ENCODE peak calls at places on chromosome 10, in nine cellular contexts. P, D, X, H, I, S, A, Q and Y are unnamed samples.

GRCh38 chr10:125473138-125473793 is 209.7 kb downstream of the TEX36 start:
- DNase-seq in I (no peak), A (no peak), H (no peak), D (no peak), S (no peak), X (peak), P (no peak), Q (no peak), Y (no peak)

GRCh38 chr10:108544500-108545120 is 1378.7 kb downstream of the XPNPEP1 start:
- DNase-seq in Q (peak), A (peak), P (peak), I (peak), S (no peak), H (peak), X (peak), D (peak), Y (peak)

GRCh38 chr10:24351883-24352778 is 143.2 kb downstream of the KIAA1217 start:
- DNase-seq in Q (no peak), X (no peak), S (no peak), P (no peak), I (no peak), D (no peak), A (no peak), H (no peak), Y (no peak)

GRCh38 chr10:71006497-71006896 is 118.1 kb upstream of the PCBD1 start:
- DNase-seq in I (no peak), S (no peak), P (no peak), D (no peak), Q (no peak), X (no peak), A (no peak), H (no peak), Y (no peak)

GRCh38 chr10:93599335-93599734 is 1.7 kb downstream of the RBP4 start:
- DNase-seq in A (no peak), H (no peak), S (no peak), I (no peak), P (no peak), D (no peak), X (no peak), Q (no peak), Y (no peak)

GRCh38 chr10:28327494-28327886 is 24.6 kb upstream of the MPP7 start:
- DNase-seq in P (peak), I (peak), Q (no peak), D (peak), A (no peak), S (no peak), H (no peak), X (no peak), Y (no peak)

GRCh38 chr10:35448687-35449662 is 112.7 kb downstream of the CCNY start:
- DNase-seq in A (no peak), S (no peak), I (peak), D (peak), P (peak), H (no peak), Q (no peak), X (no peak), Y (no peak)

GRCh38 chr10:35822316-35822715 is 180.2 kb upstream of the FZD8 start:
- DNase-seq in S (no peak), H (peak), P (peak), A (peak), Q (peak), X (no peak), I (peak), D (peak), Y (no peak)

GRCh38 chr10:77949167-77949566 is 22.6 kb upstream of the DLG5 start:
- DNase-seq in A (no peak), Q (no peak), D (peak), P (peak), I (peak), S (no peak), X (no peak), H (peak), Y (no peak)

GRCh38 chr10:75243426-75243825 is 7.7 kb upstream of the COMTD1 start:
- DNase-seq in P (no peak), D (no peak), H (no peak), X (no peak), Q (no peak), S (no peak), I (no peak), A (peak), Y (no peak)

GRCh38 chr10:9800011-9800410 is 1217.7 kb upstream of the CELF2 start:
- DNase-seq in Q (no peak), A (no peak), H (no peak), I (no peak), X (no peak), D (no peak), S (no peak), P (no peak), Y (no peak)

GRCh38 chr10:72085864-72086465 is 2.4 kb downstream of the SPOCK2 start:
- DNase-seq in P (no peak), I (no peak), A (no peak), H (no peak), Q (no peak), X (no peak), S (no peak), D (no peak), Y (peak)

GRCh38 chr10:44974082-44974627 is 4.5 kb downstream of the DEPP1 start:
- DNase-seq in I (no peak), P (no peak), Q (no peak), X (no peak), H (no peak), D (no peak), A (peak), S (no peak), Y (no peak)

GRCh38 chr10:83954193-83954794 is 185.0 kb upstream of the GHITM start:
- DNase-seq in X (no peak), Q (no peak), A (no peak), D (no peak), H (no peak), P (no peak), I (no peak), S (no peak), Y (no peak)

GRCh38 chr10:5746197-5746596 is 61.6 kb downstream of the TASOR2 start:
- DNase-seq in Q (no peak), P (no peak), I (no peak), D (no peak), H (no peak), S (no peak), X (no peak), A (no peak), Y (no peak)

GRCh38 chr10:63105811-63106755 is 27.0 kb upstream of the NRBF2 start:
- DNase-seq in D (peak), A (peak), H (no peak), P (peak), I (peak), X (no peak), S (no peak), Q (no peak), Y (no peak)

GRCh38 chr10:78605800-78606350 is 462.9 kb upstream of the ZMIZ1 start:
- DNase-seq in X (no peak), Q (no peak), S (no peak), A (no peak), I (peak), H (no peak), P (no peak), D (no peak), Y (no peak)

GRCh38 chr10:120477006-120477722 is 20.1 kb downstream of the PLPP4 start:
- DNase-seq in S (no peak), D (peak), P (no peak), A (no peak), H (peak), X (no peak), Q (peak), I (no peak), Y (no peak)

GRCh38 chr10:78412605-78413004 is 378.9 kb downstream of the RPS24 start:
- DNase-seq in P (no peak), I (no peak), S (no peak), A (no peak), H (no peak), D (no peak), Q (no peak), X (no peak), Y (no peak)

GRCh38 chr10:91879514-91880170 is 29.6 kb downstream of the FGFBP3 start:
- DNase-seq in P (no peak), Q (no peak), H (no peak), X (no peak), S (no peak), I (no peak), A (no peak), D (no peak), Y (no peak)

GRCh38 chr10:110141185-110141584 is 66.2 kb upstream of the MXI1 start:
- DNase-seq in P (no peak), S (no peak), A (no peak), D (peak), X (no peak), Q (no peak), I (peak), H (no peak), Y (no peak)

DNA sequence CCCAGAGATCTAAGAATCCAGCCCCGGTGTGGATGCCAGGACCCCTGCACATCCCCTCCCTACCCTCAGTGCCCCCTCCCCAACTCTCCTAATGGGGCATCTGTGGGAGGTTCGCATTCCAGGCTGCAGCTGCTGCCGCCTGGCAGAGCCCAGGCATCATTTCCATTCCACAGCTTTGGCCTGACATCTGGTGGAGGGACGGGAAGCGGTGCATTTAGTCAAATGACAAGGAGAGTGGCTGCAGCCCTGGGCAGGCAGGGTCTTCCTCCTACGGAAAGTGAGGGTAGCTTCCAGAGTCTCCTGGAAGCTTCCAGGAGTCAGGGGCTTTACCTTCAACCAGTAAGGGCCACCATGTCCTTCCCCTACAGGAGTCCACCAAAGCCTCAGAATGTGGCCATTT is 30.8 kb downstream of the PRLHR start:
- DNase-seq in X (peak), I (peak), A (no peak), D (peak), H (no peak), S (no peak), Q (no peak), P (no peak), Y (no peak)
- TF ChIP-seq CTCF in X (no peak), I (no peak), A (no peak), D (no peak), H (peak), S (no peak), Q (peak), P (peak), Y (no peak)

DNA sequence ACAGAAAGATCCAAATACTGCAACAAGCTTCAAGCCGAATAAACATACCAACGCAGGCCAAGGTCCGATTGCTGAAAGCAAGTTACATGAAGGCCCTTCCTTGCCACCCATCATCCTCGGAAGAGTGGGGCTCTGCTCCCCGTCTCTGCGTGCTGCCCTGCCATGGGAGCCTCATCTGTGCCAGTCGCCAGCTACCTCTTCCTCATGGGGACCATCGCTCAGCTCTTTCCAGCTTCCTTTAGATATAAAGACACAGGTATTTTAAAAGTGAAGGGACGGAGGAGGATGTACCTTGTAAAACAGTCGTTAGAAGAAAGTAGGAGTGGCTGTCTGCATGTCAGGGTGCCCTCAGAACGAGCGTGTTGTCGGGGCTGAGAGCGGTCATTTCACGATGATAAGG is 114.9 kb downstream of the INPP5A start:
- DNase-seq in D (no peak), A (no peak), S (no peak), Q (no peak), X (no peak), I (no peak), P (no peak), H (no peak), Y (no peak)
- TF ChIP-seq CTCF in D (no peak), A (no peak), S (no peak), Q (no peak), X (no peak), I (no peak), P (no peak), H (no peak), Y (no peak)

GRCh38 chr10:119352042-119352441 is 144.7 kb downstream of the GRK5 start:
- DNase-seq in P (no peak), D (no peak), I (no peak), Q (no peak), X (no peak), S (no peak), A (no peak), H (no peak), Y (no peak)
- TF ChIP-seq CTCF in P (no peak), D (no peak), I (no peak), Q (no peak), X (no peak), S (no peak), A (no peak), H (no peak), Y (no peak)

GRCh38 chr10:6838118-6838517 is 258.0 kb upstream of the PRKCQ start:
- DNase-seq in S (no peak), Q (no peak), P (no peak), X (no peak), I (peak), H (no peak), D (no peak), A (no peak), Y (no peak)
- TF ChIP-seq CTCF in S (no peak), Q (no peak), P (no peak), X (peak), I (no peak), H (peak), D (no peak), A (no peak), Y (no peak)